ENCODE peak calls at places on chromosomes 13 and 19, in eight cellular contexts. P is adipocyte; V is Kasumi-1; Y is cardiac muscle cell; E is naive thymus-derived CD8-positive, alpha-beta T cell; C is small intestine; G is smooth muscle cell of the brain vasculature; L is left colon. S is an unnamed sample.

GRCh38 chr19:49290517-49290916 is 34.5 kb downstream of the SLC6A16 start:
- DNase-seq in P (no peak), V (no peak), Y (no peak), E (no peak), C (no peak), G (no peak), L (no peak), S (no peak)

GRCh38 chr19:22882797-22883196 is 50.7 kb downstream of the ZNF723 start:
- DNase-seq in P (peak), V (peak), Y (peak), E (no peak), C (peak), G (no peak), L (no peak), S (no peak)

GRCh38 chr19:13195678-13196077 is 45.5 kb downstream of the IER2 start:
- DNase-seq in P (no peak), V (no peak), Y (no peak), E (no peak), C (peak), G (no peak), L (peak), S (no peak)

GRCh38 chr13:77180011-77180410 is 146.9 kb downstream of the MYCBP2 start:
- DNase-seq in P (no peak), V (no peak), Y (no peak), E (no peak), C (no peak), G (no peak), L (no peak), S (no peak)

GRCh38 chr19:27872370-27872769 is 1340.6 kb downstream of the UQCRFS1 start:
- DNase-seq in P (no peak), V (no peak), Y (no peak), E (no peak), C (no peak), G (no peak), L (no peak), S (no peak)

GRCh38 chr19:13460045-13460444 is 46.2 kb downstream of the CACNA1A start:
- DNase-seq in P (no peak), V (no peak), Y (no peak), E (no peak), C (no peak), G (no peak), L (no peak), S (no peak)

GRCh38 chr13:35198821-35199220 is 256.8 kb downstream of the NBEA start:
- DNase-seq in P (no peak), V (no peak), Y (no peak), E (no peak), C (no peak), G (no peak), L (no peak), S (no peak)

GRCh38 chr19:33502991-33503790 is 18.4 kb downstream of the PEPD start:
- DNase-seq in P (no peak), V (no peak), Y (no peak), E (peak), C (no peak), G (no peak), L (no peak), S (no peak)

GRCh38 chr13:45393941-45394570 is 24.1 kb downstream of the SLC25A30 start:
- DNase-seq in P (peak), V (peak), Y (peak), E (no peak), C (peak), G (no peak), L (peak), S (no peak)

GRCh38 chr19:19460761-19461265 is 54.5 kb downstream of the TSSK6 start:
- DNase-seq in P (no peak), V (peak), Y (peak), E (peak), C (peak), G (no peak), L (peak), S (no peak)

GRCh38 chr19:16351133-16351809 is 26.6 kb downstream of the KLF2 start:
- DNase-seq in P (no peak), V (no peak), Y (no peak), E (no peak), C (no peak), G (no peak), L (no peak), S (no peak)

GRCh38 chr19:14187586-14187985 is 18.4 kb downstream of the ADGRL1 start:
- DNase-seq in P (no peak), V (peak), Y (no peak), E (no peak), C (no peak), G (no peak), L (no peak), S (no peak)

GRCh38 chr13:41848435-41849255 is 112.3 kb downstream of the VWA8 start:
- DNase-seq in P (peak), V (peak), Y (peak), E (no peak), C (no peak), G (no peak), L (no peak), S (no peak)

GRCh38 chr13:114106991-114107685 is 25.3 kb downstream of the RASA3 start:
- DNase-seq in P (no peak), V (no peak), Y (no peak), E (peak), C (no peak), G (no peak), L (peak), S (no peak)

GRCh38 chr13:47904239-47904638 is 96.8 kb downstream of the SUCLA2 start:
- DNase-seq in P (no peak), V (no peak), Y (no peak), E (no peak), C (peak), G (no peak), L (no peak), S (no peak)

GRCh38 chr13:51357928-51358595 is 18.6 kb downstream of the SERPINE3 start:
- DNase-seq in P (no peak), V (no peak), Y (no peak), E (no peak), C (no peak), G (no peak), L (no peak), S (no peak)

GRCh38 chr19:42066075-42066754 is 3.8 kb downstream of the GRIK5 start:
- DNase-seq in P (no peak), V (no peak), Y (peak), E (no peak), C (peak), G (no peak), L (no peak), S (no peak)